ENCODE peak calls at places on chromosomes 5 and 9, in nine cellular contexts. One of them, this sample, is unnamed.

GRCh38 chr5:7683753-7684152 is 167.2 kb downstream of the CFAP90 start:
- DNase-seq in A549: no peak
- DNase-seq in HCT116: no peak
- DNase-seq in tibial nerve: no peak
- DNase-seq in transverse colon: no peak
- DNase-seq in heart left ventricle: no peak
- DNase-seq in esophagus muscularis mucosa: peak
- DNase-seq in Peyer's patch: no peak
- DNase-seq in stomach: no peak
- DNase-seq in this sample: no peak

GRCh38 chr5:139659673-139660072 is 11.5 kb downstream of the CXXC5 start:
- DNase-seq in A549: no peak
- DNase-seq in HCT116: no peak
- DNase-seq in tibial nerve: no peak
- DNase-seq in transverse colon: no peak
- DNase-seq in heart left ventricle: no peak
- DNase-seq in esophagus muscularis mucosa: no peak
- DNase-seq in Peyer's patch: no peak
- DNase-seq in stomach: no peak
- DNase-seq in this sample: peak

GRCh38 chr5:6722015-6722414 is 8.8 kb downstream of the TENT4A start:
- DNase-seq in A549: no peak
- DNase-seq in HCT116: no peak
- DNase-seq in tibial nerve: no peak
- DNase-seq in transverse colon: no peak
- DNase-seq in heart left ventricle: no peak
- DNase-seq in esophagus muscularis mucosa: no peak
- DNase-seq in Peyer's patch: peak
- DNase-seq in stomach: no peak
- DNase-seq in this sample: peak

GRCh38 chr5:95613514-95613913 is 6.4 kb upstream of the GPR150 start:
- DNase-seq in A549: no peak
- DNase-seq in HCT116: no peak
- DNase-seq in tibial nerve: no peak
- DNase-seq in transverse colon: no peak
- DNase-seq in heart left ventricle: no peak
- DNase-seq in esophagus muscularis mucosa: no peak
- DNase-seq in Peyer's patch: no peak
- DNase-seq in stomach: no peak
- DNase-seq in this sample: no peak

GRCh38 chr5:167284491-167284890 is 1007.0 kb upstream of the WWC1 start:
- DNase-seq in A549: no peak
- DNase-seq in HCT116: no peak
- DNase-seq in tibial nerve: no peak
- DNase-seq in transverse colon: no peak
- DNase-seq in heart left ventricle: no peak
- DNase-seq in esophagus muscularis mucosa: no peak
- DNase-seq in Peyer's patch: no peak
- DNase-seq in stomach: no peak
- DNase-seq in this sample: no peak

GRCh38 chr9:127162046-127162445 is 39.6 kb upstream of the ANGPTL2 start:
- DNase-seq in A549: no peak
- DNase-seq in HCT116: no peak
- DNase-seq in tibial nerve: no peak
- DNase-seq in transverse colon: no peak
- DNase-seq in heart left ventricle: peak
- DNase-seq in esophagus muscularis mucosa: no peak
- DNase-seq in Peyer's patch: no peak
- DNase-seq in stomach: no peak
- DNase-seq in this sample: no peak

GRCh38 chr9:79877943-79878612 is 306.3 kb downstream of the TLE4 start:
- DNase-seq in A549: no peak
- DNase-seq in HCT116: no peak
- DNase-seq in tibial nerve: no peak
- DNase-seq in transverse colon: no peak
- DNase-seq in heart left ventricle: no peak
- DNase-seq in esophagus muscularis mucosa: no peak
- DNase-seq in Peyer's patch: no peak
- DNase-seq in stomach: no peak
- DNase-seq in this sample: no peak

GRCh38 chr9:111431684-111432083 is 52.5 kb downstream of the ECPAS start:
- DNase-seq in A549: no peak
- DNase-seq in HCT116: no peak
- DNase-seq in tibial nerve: no peak
- DNase-seq in transverse colon: no peak
- DNase-seq in heart left ventricle: no peak
- DNase-seq in esophagus muscularis mucosa: no peak
- DNase-seq in Peyer's patch: no peak
- DNase-seq in stomach: no peak
- DNase-seq in this sample: no peak

GRCh38 chr9:108551030-108551964 is 304.5 kb downstream of the ACTL7B start:
- DNase-seq in A549: peak
- DNase-seq in HCT116: peak
- DNase-seq in tibial nerve: no peak
- DNase-seq in transverse colon: no peak
- DNase-seq in heart left ventricle: no peak
- DNase-seq in esophagus muscularis mucosa: peak
- DNase-seq in Peyer's patch: no peak
- DNase-seq in stomach: no peak
- DNase-seq in this sample: no peak

GRCh38 chr9:125803526-125803925 is 56.4 kb downstream of the PBX3 start:
- DNase-seq in A549: no peak
- DNase-seq in HCT116: no peak
- DNase-seq in tibial nerve: no peak
- DNase-seq in transverse colon: no peak
- DNase-seq in heart left ventricle: no peak
- DNase-seq in esophagus muscularis mucosa: no peak
- DNase-seq in Peyer's patch: no peak
- DNase-seq in stomach: no peak
- DNase-seq in this sample: no peak

GRCh38 chr5:15425802-15426201 is 74.2 kb upstream of the FBXL7 start:
- DNase-seq in A549: no peak
- DNase-seq in HCT116: no peak
- DNase-seq in tibial nerve: peak
- DNase-seq in transverse colon: no peak
- DNase-seq in heart left ventricle: no peak
- DNase-seq in esophagus muscularis mucosa: no peak
- DNase-seq in Peyer's patch: no peak
- DNase-seq in stomach: no peak
- DNase-seq in this sample: no peak

GRCh38 chr9:129596541-129597328 is 24.2 kb downstream of the C9orf50 start:
- DNase-seq in A549: peak
- DNase-seq in HCT116: peak
- DNase-seq in tibial nerve: peak
- DNase-seq in transverse colon: peak
- DNase-seq in heart left ventricle: peak
- DNase-seq in esophagus muscularis mucosa: no peak
- DNase-seq in Peyer's patch: no peak
- DNase-seq in stomach: peak
- DNase-seq in this sample: no peak

DNA sequence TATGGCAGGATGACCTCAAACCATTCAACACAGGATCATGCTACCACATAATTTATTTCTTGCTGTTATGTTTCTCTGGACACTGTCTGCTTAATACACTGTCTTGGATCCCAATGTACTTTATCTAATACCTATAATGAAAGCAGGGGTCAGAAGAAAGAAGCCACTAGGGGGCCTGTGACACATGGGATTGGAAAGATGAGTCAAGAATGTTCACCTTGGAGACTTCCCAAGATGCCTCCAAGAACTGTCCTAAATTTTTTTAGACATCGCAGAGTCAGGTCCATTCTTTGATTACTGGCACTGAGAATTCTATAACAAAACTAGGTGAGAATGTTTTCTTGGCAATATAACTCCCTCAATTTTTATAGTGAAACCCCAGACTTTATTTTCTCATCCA is 305.8 kb upstream of the SMARCA2 start:
- DNase-seq in A549: peak
- DNase-seq in HCT116: no peak
- DNase-seq in tibial nerve: no peak
- DNase-seq in transverse colon: no peak
- DNase-seq in heart left ventricle: no peak
- DNase-seq in esophagus muscularis mucosa: no peak
- DNase-seq in Peyer's patch: no peak
- DNase-seq in stomach: no peak
- DNase-seq in this sample: no peak
- TF ChIP-seq CTCF in A549: peak
- TF ChIP-seq CTCF in HCT116: no peak
- TF ChIP-seq CTCF in tibial nerve: peak
- TF ChIP-seq CTCF in transverse colon: no peak
- TF ChIP-seq CTCF in heart left ventricle: peak
- TF ChIP-seq CTCF in esophagus muscularis mucosa: no peak
- TF ChIP-seq CTCF in Peyer's patch: peak
- TF ChIP-seq CTCF in stomach: no peak
- TF ChIP-seq CTCF in this sample: no peak

GRCh38 chr5:178214160-178214803 is 9.9 kb downstream of the HNRNPAB start:
- DNase-seq in A549: no peak
- DNase-seq in HCT116: no peak
- DNase-seq in tibial nerve: no peak
- DNase-seq in transverse colon: no peak
- DNase-seq in heart left ventricle: no peak
- DNase-seq in esophagus muscularis mucosa: no peak
- DNase-seq in Peyer's patch: no peak
- DNase-seq in stomach: no peak
- DNase-seq in this sample: no peak
- TF ChIP-seq POLR2A in A549: no peak
- TF ChIP-seq POLR2A in HCT116: no peak
- TF ChIP-seq POLR2A in tibial nerve: no peak
- TF ChIP-seq POLR2A in transverse colon: no peak
- TF ChIP-seq POLR2A in heart left ventricle: no peak
- TF ChIP-seq POLR2A in esophagus muscularis mucosa: no peak
- TF ChIP-seq POLR2A in Peyer's patch: no peak
- TF ChIP-seq POLR2A in stomach: no peak
- TF ChIP-seq POLR2A in this sample: peak

GRCh38 chr5:2696156-2696807 is 55.2 kb downstream of the IRX2 start:
- DNase-seq in A549: no peak
- DNase-seq in HCT116: no peak
- DNase-seq in tibial nerve: no peak
- DNase-seq in transverse colon: no peak
- DNase-seq in heart left ventricle: no peak
- DNase-seq in esophagus muscularis mucosa: no peak
- DNase-seq in Peyer's patch: no peak
- DNase-seq in stomach: no peak
- DNase-seq in this sample: no peak

GRCh38 chr5:2698581-2698980 is 52.9 kb downstream of the IRX2 start:
- DNase-seq in A549: no peak
- DNase-seq in HCT116: no peak
- DNase-seq in tibial nerve: no peak
- DNase-seq in transverse colon: no peak
- DNase-seq in heart left ventricle: no peak
- DNase-seq in esophagus muscularis mucosa: no peak
- DNase-seq in Peyer's patch: no peak
- DNase-seq in stomach: no peak
- DNase-seq in this sample: no peak

GRCh38 chr5:2697041-2697440 is 54.4 kb downstream of the IRX2 start:
- DNase-seq in A549: no peak
- DNase-seq in HCT116: no peak
- DNase-seq in tibial nerve: no peak
- DNase-seq in transverse colon: no peak
- DNase-seq in heart left ventricle: no peak
- DNase-seq in esophagus muscularis mucosa: no peak
- DNase-seq in Peyer's patch: no peak
- DNase-seq in stomach: no peak
- DNase-seq in this sample: no peak

GRCh38 chr5:2697446-2698200 is 53.9 kb downstream of the IRX2 start:
- DNase-seq in A549: no peak
- DNase-seq in HCT116: no peak
- DNase-seq in tibial nerve: no peak
- DNase-seq in transverse colon: no peak
- DNase-seq in heart left ventricle: no peak
- DNase-seq in esophagus muscularis mucosa: no peak
- DNase-seq in Peyer's patch: no peak
- DNase-seq in stomach: no peak
- DNase-seq in this sample: no peak

GRCh38 chr5:2695200-2695891 is 56.1 kb downstream of the IRX2 start:
- DNase-seq in A549: no peak
- DNase-seq in HCT116: no peak
- DNase-seq in tibial nerve: no peak
- DNase-seq in transverse colon: no peak
- DNase-seq in heart left ventricle: no peak
- DNase-seq in esophagus muscularis mucosa: no peak
- DNase-seq in Peyer's patch: no peak
- DNase-seq in stomach: peak
- DNase-seq in this sample: no peak
- TF ChIP-seq CTCF in A549: no peak
- TF ChIP-seq CTCF in HCT116: no peak
- TF ChIP-seq CTCF in tibial nerve: no peak
- TF ChIP-seq CTCF in transverse colon: no peak
- TF ChIP-seq CTCF in heart left ventricle: no peak
- TF ChIP-seq CTCF in esophagus muscularis mucosa: no peak
- TF ChIP-seq CTCF in Peyer's patch: no peak
- TF ChIP-seq CTCF in stomach: no peak
- TF ChIP-seq CTCF in this sample: no peak

DNA sequence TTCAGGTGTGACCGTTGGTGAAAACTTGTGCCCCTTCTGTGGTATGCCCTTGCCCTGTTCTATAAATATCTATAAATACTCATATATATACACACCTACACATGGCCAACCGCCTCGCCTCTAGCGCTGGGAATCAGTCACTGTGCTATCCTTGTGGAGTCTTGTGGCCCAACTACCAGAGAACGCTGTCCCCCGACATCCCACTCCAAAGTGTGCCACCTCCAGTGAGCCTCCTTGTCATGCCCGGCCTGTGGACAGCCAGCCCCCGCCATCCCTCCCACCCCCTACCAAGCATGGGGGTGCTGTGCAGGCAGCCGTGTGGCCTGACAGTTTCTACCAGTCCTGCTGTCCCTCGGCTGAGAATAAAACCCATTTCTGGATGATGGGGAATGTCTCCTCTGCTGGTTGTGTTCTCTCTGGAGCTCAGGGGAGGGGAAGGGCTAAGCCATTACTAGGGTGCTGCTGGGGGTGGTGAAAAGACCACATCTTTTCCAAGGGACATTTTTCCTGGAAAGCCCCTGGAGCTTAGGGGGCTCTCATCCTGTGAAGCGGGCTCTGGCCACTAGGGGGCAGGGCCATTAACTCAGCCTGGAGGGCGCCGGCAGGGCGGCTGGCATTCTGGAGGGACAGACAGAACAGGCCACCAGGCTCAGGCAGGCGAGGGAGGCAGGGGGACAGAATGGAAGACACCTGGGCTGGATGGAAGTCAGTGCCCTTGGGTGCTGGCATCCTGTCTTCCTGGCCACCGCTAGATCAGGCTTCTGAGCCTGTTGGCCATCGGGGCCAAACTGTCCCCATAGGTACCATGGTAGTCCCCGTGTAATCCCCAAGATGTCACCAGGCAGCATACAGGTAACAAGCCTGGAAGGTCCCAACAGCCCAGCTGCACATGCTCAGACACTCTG is 20.7 kb downstream of the GOLGA2 start:
- DNase-seq in A549: peak
- DNase-seq in HCT116: peak
- DNase-seq in tibial nerve: peak
- DNase-seq in transverse colon: peak
- DNase-seq in heart left ventricle: peak
- DNase-seq in esophagus muscularis mucosa: no peak
- DNase-seq in Peyer's patch: peak
- DNase-seq in stomach: peak
- DNase-seq in this sample: peak
- TF ChIP-seq POLR2A in A549: no peak
- TF ChIP-seq POLR2A in HCT116: no peak
- TF ChIP-seq POLR2A in tibial nerve: no peak
- TF ChIP-seq POLR2A in transverse colon: no peak
- TF ChIP-seq POLR2A in heart left ventricle: no peak
- TF ChIP-seq POLR2A in esophagus muscularis mucosa: no peak
- TF ChIP-seq POLR2A in Peyer's patch: no peak
- TF ChIP-seq POLR2A in stomach: no peak
- TF ChIP-seq POLR2A in this sample: peak

This sample was measured in endothelial cell of umbilical vein.